ENCODE peak calls at places on chromosomes 11 and 22, in six cellular contexts. W is SK-N-SH, N is A549, A is H1, Y is tibial nerve, X is HepG2. D is an unnamed sample.

GRCh38 chr11:47916361-47916841 is 64.0 kb upstream of the PTPRJ start:
- DNase-seq in W (peak; percentile 32), N (no peak), A (no peak), Y (no peak), X (no peak), D (no peak)

GRCh38 chr11:134592391-134592990 is 180.4 kb upstream of the B3GAT1 start:
- DNase-seq in W (peak; percentile 51), N (peak; percentile 21), A (peak; percentile 34), Y (no peak), X (peak; percentile 15), D (no peak)

GRCh38 chr11:36288442-36289225 is 590 bp downstream of the COMMD9 start:
- DNase-seq in W (peak; percentile 21), N (no peak), A (no peak), Y (no peak), X (no peak), D (no peak)

GRCh38 chr11:65362966-65363365 is 8.4 kb downstream of the TIGD3 start:
- DNase-seq in W (no peak), N (no peak), A (no peak), Y (no peak), X (no peak), D (no peak)

GRCh38 chr22:37751449-37752188 is 54.8 kb downstream of the TRIOBP start:
- DNase-seq in W (no peak), N (peak; percentile 41), A (no peak), Y (no peak), X (no peak), D (no peak)

GRCh38 chr11:2933376-2934056 is 4.3 kb upstream of the PHLDA2 start:
- DNase-seq in W (peak; percentile 44), N (peak; percentile 85), A (peak; percentile 38), Y (peak; percentile 34), X (no peak), D (peak; percentile 24)

GRCh38 chr11:9574806-9575530 is 1.5 kb downstream of the WEE1 start:
- DNase-seq in W (peak; percentile 72), N (peak; percentile 84), A (no peak), Y (peak; percentile 20), X (peak; percentile 82), D (peak; percentile 79)

GRCh38 chr22:27668828-27669797 is 132.4 kb downstream of the MN1 start:
- DNase-seq in W (no peak), N (peak; percentile 87), A (no peak), Y (no peak), X (peak; percentile 91), D (no peak)

GRCh38 chr11:60981515-60981914 is 10.0 kb downstream of the CD6 start:
- DNase-seq in W (no peak), N (no peak), A (no peak), Y (no peak), X (no peak), D (no peak)

GRCh38 chr11:96741068-96741467 is 351.3 kb downstream of the JRKL start:
- DNase-seq in W (no peak), N (no peak), A (no peak), Y (no peak), X (no peak), D (no peak)

GRCh38 chr22:50271519-50271970 is 1.4 kb upstream of the MAPK11 start:
- DNase-seq in W (peak; percentile 93), N (peak; percentile 52), A (no peak), Y (no peak), X (peak; percentile 34), D (peak; percentile 51)

GRCh38 chr11:115423728-115424459 is 80.3 kb downstream of the CADM1 start:
- DNase-seq in W (no peak), N (no peak), A (no peak), Y (no peak), X (no peak), D (no peak)

GRCh38 chr11:115422013-115422697 is 82.1 kb downstream of the CADM1 start:
- DNase-seq in W (no peak), N (no peak), A (no peak), Y (no peak), X (no peak), D (no peak)

GRCh38 chr11:115420524-115420923 is 83.7 kb downstream of the CADM1 start:
- DNase-seq in W (no peak), N (no peak), A (no peak), Y (no peak), X (no peak), D (no peak)

GRCh38 chr11:115418626-115419025 is 85.6 kb downstream of the CADM1 start:
- DNase-seq in W (no peak), N (no peak), A (no peak), Y (no peak), X (no peak), D (no peak)

GRCh38 chr11:115421338-115422012 is 82.7 kb downstream of the CADM1 start:
- DNase-seq in W (no peak), N (no peak), A (no peak), Y (no peak), X (no peak), D (no peak)
- H3K27ac ChIP-seq in W (peak overlapping the region; percentile 58), N (no peak overlapping the region), A (no peak overlapping the region), Y (no peak overlapping the region), X (no peak overlapping the region), D (no peak overlapping the region)

GRCh38 chr11:121334973-121335711 is 42.6 kb downstream of the SC5D start:
- DNase-seq in W (no peak), N (no peak), A (no peak), Y (no peak), X (no peak), D (peak; percentile 29)
- TF ChIP-seq CTCF in W (no peak), N (no peak), A (no peak), Y (peak; percentile 12), X (no peak), D (no peak)

GRCh38 chr11:86996953-86997570 is 40.7 kb upstream of the TMEM135 start:
- DNase-seq in W (no peak), N (no peak), A (no peak), Y (no peak), X (no peak), D (no peak)
- TF ChIP-seq EP300 in W (no peak), N (no peak), A (no peak), Y (no peak), X (no peak), D (no peak)

GRCh38 chr22:35154937-35155387 is 89.0 kb downstream of the ISX start:
- DNase-seq in W (peak; percentile 63), N (peak; percentile 64), A (peak; percentile 81), Y (no peak), X (peak; percentile 56), D (peak; percentile 30)

GRCh38 chr22:35155403-35156025 is 89.6 kb downstream of the ISX start:
- DNase-seq in W (no peak), N (no peak), A (no peak), Y (no peak), X (no peak), D (no peak)

GRCh38 chr22:35152316-35152715 is 86.4 kb downstream of the ISX start:
- DNase-seq in W (no peak), N (no peak), A (no peak), Y (no peak), X (no peak), D (no peak)

GRCh38 chr22:35160268-35160667 is 94.3 kb downstream of the ISX start:
- DNase-seq in W (no peak), N (no peak), A (no peak), Y (no peak), X (no peak), D (no peak)

DNA sequence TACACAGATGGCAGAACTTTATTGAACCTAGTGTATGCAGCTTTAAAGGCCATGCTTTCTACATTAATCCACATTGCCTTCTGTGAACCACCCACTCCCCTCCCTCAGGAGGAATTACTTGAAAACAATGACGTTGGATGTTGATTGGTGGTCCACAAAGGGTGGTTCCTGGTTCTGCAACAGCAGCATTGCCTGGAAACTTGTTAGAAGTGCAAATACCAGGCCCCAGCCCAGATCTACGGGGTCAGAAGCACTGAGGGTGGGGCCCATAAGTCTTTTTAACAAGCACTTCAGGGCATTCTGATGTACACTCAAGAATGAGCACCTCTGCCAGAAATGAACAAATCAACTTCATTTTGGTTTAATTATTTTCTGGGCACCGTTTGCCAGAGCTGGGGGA is 91.0 kb downstream of the ISX start:
- DNase-seq in W (no peak), N (no peak), A (no peak), Y (no peak), X (no peak), D (no peak)
- H3K27ac ChIP-seq in W (no peak overlapping the region), N (no peak overlapping the region), A (no peak overlapping the region), Y (no peak overlapping the region), X (peak overlapping the region; percentile 66), D (no peak overlapping the region)

D was measured in ovary.